ENCODE peak calls at places on chromosomes 11 and 22, in five cellular contexts. E is dorsolateral prefrontal cortex, R is HFFc6, U is fibroblast of pulmonary artery, I is WERI-Rb-1. A is an unnamed sample.

GRCh38 chr11:78838417-78838816 is 263.8 kb upstream of the NARS2 start:
- DNase-seq in E (no peak), R (no peak), U (no peak), I (no peak), A (no peak)

GRCh38 chr22:30649430-30650007 is 13.9 kb downstream of the SLC35E4 start:
- DNase-seq in E (no peak), R (peak; percentile 63), U (peak; percentile 66), I (no peak), A (no peak)

GRCh38 chr11:2590131-2590950 is 109.5 kb downstream of the KCNQ1OT1 start:
- DNase-seq in E (peak; percentile 15), R (no peak), U (no peak), I (no peak), A (no peak)

GRCh38 chr11:47055534-47055933 is 119.0 kb downstream of the CSTPP1 start:
- DNase-seq in E (no peak), R (no peak), U (no peak), I (no peak), A (no peak)

GRCh38 chr11:2787816-2788750 is 88.3 kb upstream of the KCNQ1OT1 start:
- DNase-seq in E (peak; percentile 1), R (no peak), U (no peak), I (no peak), A (no peak)

GRCh38 chr22:50031189-50032091 is 18.9 kb upstream of the IL17REL start:
- DNase-seq in E (no peak), R (no peak), U (no peak), I (no peak), A (no peak)

GRCh38 chr22:43110927-43111623 is 525 bp downstream of the BIK start:
- DNase-seq in E (no peak), R (no peak), U (no peak), I (peak; percentile 35), A (no peak)

GRCh38 chr11:134665571-134666268 is 253.7 kb upstream of the B3GAT1 start:
- DNase-seq in E (no peak), R (no peak), U (no peak), I (no peak), A (no peak)

GRCh38 chr11:110147965-110148709 is 54.9 kb downstream of the ZC3H12C start:
- DNase-seq in E (no peak), R (peak; percentile 59), U (peak; percentile 95), I (no peak), A (peak; percentile 28)

GRCh38 chr11:110186456-110186855 is 93.3 kb downstream of the ZC3H12C start:
- DNase-seq in E (no peak), R (no peak), U (no peak), I (no peak), A (no peak)

GRCh38 chr11:62446091-62446490 is 27.3 kb downstream of the SCGB1A1 start:
- DNase-seq in E (no peak), R (no peak), U (no peak), I (no peak), A (no peak)

GRCh38 chr22:40289991-40290459 is 56.3 kb upstream of the ADSL start:
- DNase-seq in E (no peak), R (no peak), U (no peak), I (no peak), A (no peak)

GRCh38 chr11:72100462-72100861 is 2.6 kb downstream of the LAMTOR1 start:
- DNase-seq in E (no peak), R (no peak), U (no peak), I (no peak), A (no peak)

GRCh38 chr22:44363214-44363979 is 50.6 kb upstream of the SHISAL1 start:
- DNase-seq in E (no peak), R (peak; percentile 91), U (peak; percentile 99), I (no peak), A (peak; percentile 95)

GRCh38 chr11:13105237-13105844 is 96.2 kb downstream of the RASSF10 start:
- DNase-seq in E (no peak), R (no peak), U (no peak), I (peak; percentile 27), A (no peak)

GRCh38 chr11:12677131-12677530 is 2.9 kb downstream of the TEAD1 start:
- DNase-seq in E (no peak), R (no peak), U (no peak), I (no peak), A (no peak)

GRCh38 chr11:134360050-134360835 is 28.5 kb downstream of the GLB1L2 start:
- DNase-seq in E (peak; percentile 91), R (no peak), U (peak; percentile 63), I (peak; percentile 90), A (no peak)

DNA sequence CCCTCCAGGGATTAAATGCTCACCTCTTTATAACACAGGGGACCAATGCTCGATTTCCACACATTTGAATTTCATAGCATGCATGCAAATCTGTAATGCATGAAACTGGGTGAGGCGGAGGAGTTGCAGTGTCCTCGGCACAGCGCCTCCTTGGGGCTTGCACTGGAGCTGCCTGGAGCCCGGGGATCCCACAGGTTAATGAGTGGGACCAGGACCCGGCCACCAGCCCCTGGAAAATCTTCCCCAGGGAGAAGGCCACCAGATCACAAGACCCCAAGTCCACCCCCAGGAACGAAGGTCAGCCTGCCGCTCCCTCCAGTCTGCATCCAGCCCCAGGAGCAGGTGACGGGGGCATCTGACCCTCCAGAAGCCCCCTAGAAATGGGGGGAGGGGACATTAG is 119.1 kb downstream of the MN1 start:
- DNase-seq in E (no peak), R (no peak), U (no peak), I (no peak), A (no peak)
- TF ChIP-seq CTCF in E (no peak), R (peak; percentile 62), U (peak; percentile 28), I (peak; percentile 60), A (peak; percentile 14)

GRCh38 chr11:33631749-33632091 is 68.9 kb downstream of the C11orf91 start:
- DNase-seq in E (no peak), R (no peak), U (no peak), I (no peak), A (no peak)

GRCh38 chr11:33633251-33634003 is 67.2 kb downstream of the C11orf91 start:
- DNase-seq in E (no peak), R (peak; percentile 92), U (peak; percentile 64), I (no peak), A (no peak)

GRCh38 chr11:33635161-33635560 is 65.5 kb downstream of the C11orf91 start:
- DNase-seq in E (no peak), R (no peak), U (peak; percentile 92), I (no peak), A (no peak)

GRCh38 chr11:33634291-33634834 is 66.3 kb downstream of the C11orf91 start:
- DNase-seq in E (no peak), R (peak; percentile 84), U (peak; percentile 33), I (no peak), A (no peak)

GRCh38 chr11:33630936-33631748 is 69.5 kb downstream of the C11orf91 start:
- DNase-seq in E (no peak), R (no peak), U (no peak), I (no peak), A (no peak)
- TF ChIP-seq CTCF in E (no peak), R (peak; percentile 52), U (no peak), I (no peak), A (no peak)

GRCh38 chr11:76690736-76691135 is 20.2 kb upstream of the LRRC32 start:
- DNase-seq in E (no peak), R (no peak), U (peak; percentile 90), I (no peak), A (peak; percentile 11)
- TF ChIP-seq CTCF in E (no peak), R (no peak), U (no peak), I (no peak), A (no peak)

GRCh38 chr11:60744114-60744513 is 12.6 kb upstream of the MS4A15 start:
- DNase-seq in E (no peak), R (no peak), U (no peak), I (no peak), A (no peak)

GRCh38 chr11:60740573-60740972 is 16.1 kb downstream of the MS4A18 start:
- DNase-seq in E (no peak), R (no peak), U (no peak), I (no peak), A (no peak)

GRCh38 chr11:60743058-60743457 is 13.6 kb upstream of the MS4A15 start:
- DNase-seq in E (no peak), R (no peak), U (no peak), I (no peak), A (no peak)

GRCh38 chr11:60734271-60734670 is 9.8 kb downstream of the MS4A18 start:
- DNase-seq in E (no peak), R (no peak), U (no peak), I (no peak), A (no peak)

GRCh38 chr11:60739114-60739513 is 14.6 kb downstream of the MS4A18 start:
- DNase-seq in E (no peak), R (no peak), U (no peak), I (no peak), A (no peak)
- TF ChIP-seq CTCF in E (no peak), R (peak; percentile 14), U (no peak), I (peak; percentile 29), A (no peak)

A was measured in AG09319.